ENCODE peak calls at places on chromosomes 3 and 15, in six cellular contexts. Y is astrocyte of the spinal cord; U is heart right ventricle; C is fibroblast of mammary gland; M is CD8-positive, alpha-beta T cell; T is PC-9. P is an unnamed sample.

GRCh38 chr3:43879166-43879565 is 188.4 kb downstream of the ABHD5 start:
- DNase-seq in Y (no peak), U (no peak), C (peak), M (no peak), T (peak), P (peak)

GRCh38 chr15:64156652-64157331 is 5.3 kb downstream of the SNX22 start:
- DNase-seq in Y (no peak), U (peak), C (no peak), M (no peak), T (no peak), P (no peak)

GRCh38 chr3:185353823-185354614 is 8.9 kb upstream of the MAP3K13 start:
- DNase-seq in Y (peak), U (peak), C (peak), M (peak), T (peak), P (no peak)

GRCh38 chr3:55655544-55655943 is 168.4 kb upstream of the WNT5A start:
- DNase-seq in Y (no peak), U (no peak), C (no peak), M (no peak), T (no peak), P (no peak)

GRCh38 chr3:149384911-149385321 is 7.5 kb upstream of the TM4SF1 start:
- DNase-seq in Y (peak), U (no peak), C (peak), M (no peak), T (peak), P (no peak)

GRCh38 chr15:56038015-56038414 is 44.6 kb upstream of the NEDD4 start:
- DNase-seq in Y (peak), U (no peak), C (peak), M (no peak), T (no peak), P (no peak)

GRCh38 chr3:60055765-60056164 is 1005.9 kb upstream of the CFAP20DC start:
- DNase-seq in Y (no peak), U (no peak), C (no peak), M (no peak), T (no peak), P (no peak)

GRCh38 chr3:49882182-49882581 is 12.5 kb upstream of the CAMKV start:
- DNase-seq in Y (no peak), U (peak), C (peak), M (no peak), T (no peak), P (no peak)

GRCh38 chr15:73941871-73942635 is 15.8 kb downstream of the LOXL1 start:
- DNase-seq in Y (no peak), U (no peak), C (no peak), M (no peak), T (peak), P (no peak)

GRCh38 chr3:59321881-59322540 is 272.2 kb upstream of the CFAP20DC start:
- DNase-seq in Y (no peak), U (no peak), C (no peak), M (no peak), T (no peak), P (no peak)

DNA sequence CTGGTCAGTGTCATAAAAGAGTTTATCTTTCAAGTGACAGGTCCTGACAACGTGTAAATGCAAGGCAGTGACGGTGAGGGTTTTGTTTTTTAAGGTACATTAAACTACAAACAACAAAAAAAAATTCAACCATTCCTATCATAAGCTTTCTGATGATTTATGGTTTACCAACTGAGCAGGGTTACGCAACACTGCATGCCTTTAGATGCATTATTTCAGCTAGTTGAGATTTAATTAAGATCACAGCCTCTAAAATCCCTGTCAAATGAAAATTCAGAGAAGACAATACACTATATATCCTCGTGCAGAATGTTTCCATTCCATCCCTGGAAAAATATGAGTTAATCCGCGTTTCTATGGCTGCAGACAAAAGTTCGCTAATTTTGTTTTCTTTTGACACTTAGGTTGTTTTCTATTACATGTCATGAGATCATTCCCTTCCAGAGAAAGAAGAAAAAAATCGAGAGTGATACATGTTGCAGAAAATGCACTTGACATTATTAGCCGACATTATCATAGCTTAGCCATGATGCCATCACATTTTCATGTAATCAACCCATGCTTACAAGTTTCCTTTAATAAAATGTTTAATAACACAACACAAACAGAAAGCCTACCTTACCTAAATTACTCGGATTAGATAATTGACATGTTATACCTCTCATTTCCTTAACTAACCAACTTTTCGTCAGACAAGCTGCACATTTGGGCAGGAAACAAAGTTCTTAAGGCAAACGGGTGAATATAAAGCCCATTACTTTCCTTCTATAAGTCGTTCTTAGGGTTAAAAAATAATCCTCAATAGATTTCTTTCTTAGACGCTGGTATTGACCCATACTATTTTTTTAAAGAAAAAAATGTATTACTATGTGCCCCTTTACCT is 521.2 kb downstream of the FOXP1 start:
- DNase-seq in Y (peak), U (no peak), C (peak), M (no peak), T (no peak), P (no peak)
- H3K4me3 ChIP-seq in Y (peak), U (peak), C (peak), M (peak), T (no peak), P (no peak)

GRCh38 chr3:84967767-84968581 is 9.2 kb downstream of the CADM2 start:
- DNase-seq in Y (no peak), U (no peak), C (no peak), M (no peak), T (no peak), P (no peak)

GRCh38 chr3:84963137-84963536 is 4.3 kb downstream of the CADM2 start:
- DNase-seq in Y (no peak), U (no peak), C (no peak), M (no peak), T (no peak), P (no peak)

GRCh38 chr3:84962460-84962859 is 3.7 kb downstream of the CADM2 start:
- DNase-seq in Y (no peak), U (no peak), C (no peak), M (no peak), T (no peak), P (no peak)

GRCh38 chr3:84961492-84962255 is 2.9 kb downstream of the CADM2 start:
- DNase-seq in Y (no peak), U (no peak), C (no peak), M (no peak), T (no peak), P (no peak)

GRCh38 chr3:84965141-84965540 is 6.4 kb downstream of the CADM2 start:
- DNase-seq in Y (peak), U (no peak), C (no peak), M (no peak), T (no peak), P (no peak)
- TF ChIP-seq CTCF in Y (no peak), U (no peak), C (no peak), M (no peak), T (no peak), P (peak)

DNA sequence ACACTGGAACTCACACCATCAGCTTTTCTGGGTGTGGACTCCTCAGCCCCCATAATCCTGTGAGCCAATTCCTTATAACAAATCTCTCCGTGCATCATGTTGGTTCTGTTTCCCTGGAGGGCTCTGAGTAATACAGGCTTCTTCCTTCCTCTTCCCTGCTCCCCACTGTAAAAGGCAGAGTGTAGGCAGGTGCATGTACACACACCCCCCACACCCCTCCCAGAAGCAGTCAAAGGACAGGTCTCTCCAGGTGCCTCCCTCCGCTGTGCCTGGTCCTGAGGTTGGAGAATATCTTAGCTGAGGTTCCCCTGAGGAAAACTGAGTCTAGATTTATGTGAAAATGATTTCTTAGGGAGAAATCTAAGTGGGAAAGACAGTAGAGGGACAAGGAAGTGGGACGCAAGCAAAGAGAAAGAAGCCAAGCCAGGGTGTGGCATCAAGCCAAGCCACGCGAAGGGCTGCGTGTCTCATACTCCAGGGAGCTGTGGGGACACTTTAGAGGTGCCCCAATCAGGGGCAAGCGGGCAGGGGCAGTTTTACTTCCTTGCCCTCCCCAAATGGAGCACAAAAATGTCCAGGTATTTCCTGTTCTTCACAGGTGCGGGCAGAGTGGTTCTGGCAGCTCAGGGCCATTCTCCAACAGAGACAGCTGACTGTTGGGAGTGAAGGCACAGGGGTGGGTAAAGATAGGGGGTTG is 86.6 kb downstream of the HMG20A start:
- DNase-seq in Y (no peak), U (peak), C (peak), M (no peak), T (peak), P (no peak)
- H3K4me3 ChIP-seq in Y (no peak), U (no peak), C (no peak), M (no peak), T (no peak), P (no peak)

GRCh38 chr3:132803889-132804288 is 81.7 kb upstream of the NPHP3 start:
- DNase-seq in Y (no peak), U (no peak), C (no peak), M (no peak), T (peak), P (no peak)
- TF ChIP-seq CTCF in Y (peak), U (no peak), C (no peak), M (no peak), T (no peak), P (peak)

GRCh38 chr15:52385670-52386069 is 90.1 kb upstream of the MYO5C start:
- DNase-seq in Y (no peak), U (no peak), C (no peak), M (no peak), T (no peak), P (no peak)
- H3K4me3 ChIP-seq in Y (no peak), U (no peak), C (no peak), M (no peak), T (no peak), P (no peak)

GRCh38 chr3:139318431-139318816 is 25.4 kb upstream of the MRPS22 start:
- DNase-seq in Y (no peak), U (no peak), C (peak), M (no peak), T (no peak), P (no peak)

GRCh38 chr3:139318826-139319225 is 25.0 kb upstream of the MRPS22 start:
- DNase-seq in Y (no peak), U (no peak), C (no peak), M (no peak), T (no peak), P (no peak)

GRCh38 chr3:139317660-139318430 is 26.0 kb upstream of the MRPS22 start:
- DNase-seq in Y (no peak), U (no peak), C (peak), M (no peak), T (peak), P (no peak)

GRCh38 chr3:139320551-139321309 is 23.1 kb upstream of the MRPS22 start:
- DNase-seq in Y (no peak), U (no peak), C (no peak), M (no peak), T (no peak), P (no peak)

DNA sequence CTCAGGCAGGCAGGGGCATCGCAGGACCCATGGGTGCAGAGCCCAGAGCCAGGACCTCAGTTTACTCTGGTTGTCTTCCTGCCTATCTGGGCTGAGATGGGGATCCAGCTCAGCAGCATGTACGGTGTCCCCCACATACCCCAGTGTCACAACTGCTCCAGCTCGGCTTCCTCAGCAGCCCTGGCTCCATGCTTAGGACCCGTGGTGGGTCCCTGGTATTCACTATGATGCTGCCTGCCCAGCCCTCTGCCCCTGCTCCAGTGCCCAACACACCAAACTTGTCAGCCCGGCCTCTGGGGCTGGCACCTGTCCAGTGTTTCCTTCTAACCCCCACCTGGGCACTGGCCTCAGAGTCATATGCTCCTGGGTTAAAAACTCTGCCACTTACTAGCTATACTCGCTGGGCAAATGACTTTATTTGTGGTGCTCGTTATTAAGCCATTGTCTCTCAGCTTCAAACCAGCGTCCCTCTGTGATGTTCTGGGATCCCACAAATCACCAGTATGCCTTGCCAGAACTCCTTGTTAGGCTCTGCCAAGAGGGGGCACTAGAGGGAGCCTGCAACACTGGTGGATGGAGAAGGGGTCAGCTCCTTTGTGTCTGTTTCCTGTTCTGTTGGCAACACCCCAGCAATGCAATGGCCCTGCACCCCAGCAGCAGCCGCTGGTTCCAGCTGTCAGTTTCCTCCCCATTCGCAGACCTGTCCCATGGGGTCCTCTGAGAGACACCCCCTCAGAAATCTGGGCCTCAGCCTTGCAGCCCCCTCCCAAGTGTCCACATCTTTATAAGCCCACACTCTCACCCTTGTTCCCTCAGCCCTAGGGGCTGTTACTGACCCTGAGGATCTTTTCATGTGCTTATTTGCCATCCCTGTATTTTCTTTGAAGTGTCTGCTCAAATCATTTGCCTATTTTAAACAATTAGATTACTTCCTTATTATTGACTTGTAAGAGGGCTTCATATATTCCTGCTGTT is 24.1 kb upstream of the MRPS22 start:
- DNase-seq in Y (no peak), U (no peak), C (peak), M (no peak), T (no peak), P (no peak)
- TF ChIP-seq CTCF in Y (peak), U (peak), C (peak), M (no peak), T (peak), P (peak)

DNA sequence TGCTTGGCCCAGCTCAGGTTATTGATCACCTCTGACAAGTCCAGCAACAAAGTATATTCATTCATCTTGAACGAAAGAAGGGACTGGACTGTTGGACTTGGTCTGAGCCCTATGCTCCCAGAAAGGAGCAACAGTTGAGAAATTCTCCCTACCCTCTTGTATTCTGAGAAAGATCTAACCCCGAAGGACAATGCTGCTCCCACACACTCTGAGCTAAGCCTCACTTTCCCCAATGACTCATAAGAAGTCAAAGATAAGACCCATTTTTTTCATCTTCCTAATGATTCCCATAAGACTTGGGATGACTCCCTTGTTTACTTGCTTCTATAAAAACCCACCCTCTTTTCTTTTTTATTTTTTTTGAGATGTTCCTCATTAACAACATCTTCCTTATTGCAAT is 549.4 kb upstream of the MDFIC2 start:
- DNase-seq in Y (peak), U (no peak), C (peak), M (no peak), T (no peak), P (no peak)
- H3K4me3 ChIP-seq in Y (no peak), U (no peak), C (no peak), M (no peak), T (no peak), P (no peak)

DNA sequence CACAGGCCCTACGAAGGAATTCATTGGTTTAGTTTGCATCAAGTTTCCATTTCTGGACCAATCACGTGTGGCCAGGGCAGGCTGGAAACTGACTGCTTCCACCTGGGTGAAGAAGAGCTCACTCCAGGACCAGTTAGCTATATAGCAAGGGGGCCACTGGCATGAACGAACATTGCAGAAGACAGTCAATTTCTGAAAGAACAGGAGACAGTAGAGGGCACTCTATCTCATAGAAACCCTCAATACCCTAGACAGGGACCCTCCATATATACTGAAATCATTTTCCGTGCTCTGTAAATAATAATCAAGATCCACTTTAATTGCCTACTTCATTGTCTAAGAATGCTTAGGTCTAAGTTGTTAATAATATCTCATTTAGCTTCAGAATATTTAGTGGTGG is 215.6 kb downstream of the CADPS start:
- DNase-seq in Y (no peak), U (no peak), C (no peak), M (no peak), T (no peak), P (no peak)
- TF ChIP-seq CTCF in Y (no peak), U (no peak), C (peak), M (no peak), T (no peak), P (peak)

DNA sequence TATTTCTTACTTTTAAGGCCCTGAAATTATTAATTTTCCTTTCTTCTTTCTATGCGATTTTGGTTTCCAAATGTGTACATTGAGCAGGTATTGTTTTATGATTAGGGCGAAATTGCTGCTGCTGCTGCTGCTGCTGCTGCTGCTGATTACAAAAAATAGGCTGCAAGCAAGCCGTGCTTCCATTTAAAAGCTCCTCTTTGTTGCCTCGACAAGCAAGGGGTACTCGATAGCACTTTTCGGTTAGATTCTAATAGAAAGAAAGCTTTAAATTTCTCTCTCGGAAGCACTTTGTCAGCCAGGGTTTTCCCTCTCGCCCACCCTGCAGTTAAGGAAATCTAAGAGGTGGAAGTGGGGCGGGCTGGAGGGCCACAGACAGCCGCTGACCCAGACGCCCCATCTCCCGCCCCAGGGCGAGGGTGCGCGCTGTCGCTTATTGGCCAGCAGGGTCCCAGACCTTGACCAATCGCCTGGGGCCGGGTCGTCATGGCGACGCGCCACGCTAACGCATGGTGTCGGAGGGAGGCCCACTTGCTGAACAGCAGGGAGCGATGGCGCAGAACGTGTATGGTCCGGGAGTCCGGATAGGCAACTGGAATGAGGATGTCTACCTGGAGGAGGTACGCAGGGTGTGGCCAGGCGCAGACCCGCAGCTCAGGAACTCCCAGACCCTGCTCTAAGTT is at the start of gene CFAP161:
- DNase-seq in Y (peak), U (peak), C (peak), M (no peak), T (no peak), P (no peak)
- H3K4me3 ChIP-seq in Y (peak), U (peak), C (peak), M (peak), T (no peak), P (no peak)

GRCh38 chr3:170848294-170848917 is 21.6 kb downstream of the RPL22L1 start:
- DNase-seq in Y (peak), U (no peak), C (peak), M (no peak), T (no peak), P (no peak)
- TF ChIP-seq CTCF in Y (peak), U (peak), C (peak), M (no peak), T (peak), P (peak)

P was measured in LNCaP clone FGC.